ENCODE peak calls at places on chromosomes 1 and 21, in six cellular contexts. J is transverse colon, Z is stomach, G is sigmoid colon, M is suprapubic skin, L is spleen. I is an unnamed sample.

GRCh38 chr1:213914351-213914750 is 73.4 kb upstream of the PROX1 start:
- DNase-seq in L (no peak), Z (no peak), M (no peak), J (no peak), G (no peak), I (no peak)

GRCh38 chr1:184028854-184029623 is 8.5 kb downstream of the COLGALT2 start:
- DNase-seq in J (no peak), M (no peak), Z (no peak), L (no peak), G (no peak), I (no peak)

GRCh38 chr1:42306977-42307376 is 28.1 kb downstream of the FOXJ3 start:
- DNase-seq in L (no peak), Z (no peak), G (no peak), M (no peak), J (no peak), I (no peak)

GRCh38 chr1:104264506-104264905 is 514.8 kb downstream of the AMY1C start:
- DNase-seq in M (no peak), L (no peak), G (no peak), Z (no peak), J (no peak), I (no peak)

GRCh38 chr1:214842856-214843255 is 239.7 kb upstream of the KCNK2 start:
- DNase-seq in M (no peak), G (no peak), J (no peak), Z (no peak), L (no peak), I (no peak)

GRCh38 chr1:245260116-245260882 is 105.5 kb downstream of the KIF26B start:
- DNase-seq in M (no peak), J (no peak), G (no peak), Z (peak; percentile 63), L (no peak), I (peak; percentile 37)

GRCh38 chr1:244054924-244055263 is 3.8 kb downstream of the ZBTB18 start:
- DNase-seq in L (peak; percentile 80), Z (no peak), J (no peak), G (no peak), M (no peak), I (no peak)

GRCh38 chr1:22627331-22627730 is 9.1 kb upstream of the C1QA start:
- DNase-seq in M (no peak), G (no peak), Z (no peak), J (no peak), L (no peak), I (no peak)

GRCh38 chr21:42405064-42406059 is 1.7 kb downstream of the UBASH3A start:
- DNase-seq in M (no peak), L (peak; percentile 43), G (peak; percentile 35), Z (no peak), J (peak; percentile 4), I (no peak)

GRCh38 chr1:226737819-226738420 is 1.2 kb downstream of the ITPKB start:
- DNase-seq in G (peak; percentile 83), M (peak; percentile 85), J (peak; percentile 63), Z (peak; percentile 54), L (peak; percentile 91), I (peak; percentile 94)

GRCh38 chr1:226741009-226741408 is 1.9 kb upstream of the ITPKB start:
- DNase-seq in L (no peak), J (no peak), M (no peak), G (no peak), Z (no peak), I (no peak)

GRCh38 chr1:226739696-226740065 is 599 bp upstream of the ITPKB start:
- DNase-seq in J (no peak), L (no peak), Z (no peak), M (no peak), G (no peak), I (no peak)

GRCh38 chr1:226738421-226738994 is 574 bp downstream of the ITPKB start:
- DNase-seq in M (no peak), G (no peak), L (peak; percentile 91), Z (peak; percentile 37), J (peak; percentile 48), I (no peak)

DNA sequence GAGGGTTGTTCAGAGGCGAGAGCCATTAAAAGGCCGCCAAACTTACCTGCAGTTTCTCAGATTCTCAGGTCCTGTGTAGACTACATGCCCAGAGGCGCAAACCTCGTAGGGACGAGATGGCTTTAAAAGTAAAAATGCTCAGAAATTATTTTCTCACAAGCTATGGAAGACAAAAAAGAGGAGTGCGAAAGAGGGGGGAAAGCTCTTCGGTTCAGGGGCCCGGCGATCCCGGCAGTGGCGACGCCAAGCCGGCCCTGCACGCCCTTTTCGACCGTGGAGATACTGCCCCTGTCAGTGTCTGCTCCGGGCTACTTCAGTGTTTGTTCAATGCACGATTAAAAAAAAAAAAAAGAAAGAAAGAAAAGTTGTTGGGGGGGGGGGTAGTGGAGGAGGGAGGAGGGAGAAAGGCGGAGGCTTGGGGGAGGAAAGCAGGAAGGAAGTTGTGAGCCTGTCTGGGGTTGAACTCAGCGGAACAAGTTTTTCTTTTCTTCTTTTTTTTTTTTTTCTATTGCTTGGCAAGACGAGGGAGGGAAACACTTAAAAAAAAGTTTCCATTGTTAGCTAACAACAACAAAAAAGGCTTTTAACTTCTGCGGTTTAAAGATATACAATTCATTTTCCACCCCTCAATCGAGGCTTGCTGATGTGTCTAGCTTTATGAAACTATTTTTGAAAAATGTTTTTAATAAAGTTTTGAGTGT is at the start of gene ITPKB:
- DNase-seq in Z (peak; percentile 56), J (peak; percentile 71), L (peak; percentile 90), G (peak; percentile 91), M (no peak), I (peak; percentile 93)
- TF ChIP-seq POLR2AphosphoS5 in Z (no peak), J (peak; percentile 62), L (peak; percentile 90), G (peak; percentile 89), M (no peak), I (peak; percentile 92)

GRCh38 chr1:160407819-160408801 is 7.7 kb downstream of the VANGL2 start:
- DNase-seq in L (no peak), G (no peak), J (peak; percentile 22), M (no peak), Z (no peak), I (no peak)

GRCh38 chr1:160404094-160404493 is 3.7 kb downstream of the VANGL2 start:
- DNase-seq in M (no peak), G (no peak), L (no peak), Z (no peak), J (no peak), I (no peak)

GRCh38 chr1:160408864-160409263 is 8.5 kb downstream of the VANGL2 start:
- DNase-seq in J (no peak), G (no peak), M (no peak), Z (no peak), L (no peak), I (no peak)

GRCh38 chr1:160405331-160405877 is 5.0 kb downstream of the VANGL2 start:
- DNase-seq in J (no peak), L (no peak), G (no peak), M (no peak), Z (no peak), I (no peak)

DNA sequence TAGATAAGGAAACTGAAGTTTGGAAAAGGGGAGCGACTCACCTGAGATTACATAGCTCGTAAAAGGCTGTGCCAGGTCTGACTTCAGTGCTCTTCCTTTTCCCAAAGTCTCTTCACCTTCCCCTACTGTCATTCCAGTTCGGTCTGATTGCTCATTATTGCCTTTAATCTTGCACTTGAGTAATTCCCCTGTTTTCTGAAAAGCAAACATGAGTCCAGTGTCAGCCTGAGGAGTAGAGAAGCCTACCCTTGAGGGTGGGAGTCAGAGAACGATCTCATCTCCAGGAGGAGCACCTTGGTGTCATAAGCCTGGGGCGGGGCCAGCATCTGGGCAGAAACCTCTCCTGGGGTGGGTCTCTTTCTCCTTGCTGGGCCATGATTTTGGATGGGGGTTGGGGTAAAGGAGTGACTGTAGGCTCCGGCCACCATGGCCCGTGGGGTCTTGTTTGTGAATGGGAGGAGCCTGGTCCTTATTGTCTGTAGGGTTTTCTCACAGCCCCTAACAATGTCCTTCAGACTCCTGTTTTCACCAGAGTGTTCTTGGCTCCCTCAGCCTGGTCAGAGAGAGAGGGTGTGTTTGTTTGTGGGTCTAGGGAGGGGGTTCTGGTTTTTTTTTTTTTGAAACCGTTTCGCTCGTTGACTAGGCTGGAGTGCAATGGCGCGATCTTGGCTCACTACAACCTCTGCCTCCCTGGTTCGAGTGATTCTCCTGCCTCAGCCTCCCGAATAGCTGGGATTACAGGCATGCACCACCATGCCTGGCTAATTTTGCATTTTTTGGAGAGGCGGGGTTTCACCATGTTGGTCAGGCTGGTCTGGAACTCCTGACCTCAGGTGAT is 6.0 kb downstream of the VANGL2 start:
- DNase-seq in G (no peak), L (no peak), J (no peak), M (no peak), Z (no peak), I (no peak)
- H3K27ac ChIP-seq in G (no peak overlapping the region), L (no peak overlapping the region), J (no peak overlapping the region), M (peak overlapping the region; percentile 46), Z (no peak overlapping the region), I (no peak overlapping the region)

GRCh38 chr1:84298688-84299535 is 2.6 kb upstream of the SAMD13 start:
- DNase-seq in L (peak; percentile 85), J (peak; percentile 49), G (peak; percentile 66), Z (peak; percentile 31), M (peak; percentile 82), I (no peak)

GRCh38 chr1:84300501-84300900 is 1.0 kb upstream of the SAMD13 start:
- DNase-seq in G (no peak), L (no peak), J (no peak), Z (no peak), M (no peak), I (no peak)

GRCh38 chr1:84299536-84300260 is 1.8 kb upstream of the SAMD13 start:
- DNase-seq in M (no peak), Z (no peak), G (no peak), L (no peak), J (no peak), I (no peak)

GRCh38 chr1:84297546-84298244 is 3.8 kb upstream of the SAMD13 start:
- DNase-seq in M (no peak), Z (no peak), G (no peak), L (no peak), J (no peak), I (no peak)

DNA sequence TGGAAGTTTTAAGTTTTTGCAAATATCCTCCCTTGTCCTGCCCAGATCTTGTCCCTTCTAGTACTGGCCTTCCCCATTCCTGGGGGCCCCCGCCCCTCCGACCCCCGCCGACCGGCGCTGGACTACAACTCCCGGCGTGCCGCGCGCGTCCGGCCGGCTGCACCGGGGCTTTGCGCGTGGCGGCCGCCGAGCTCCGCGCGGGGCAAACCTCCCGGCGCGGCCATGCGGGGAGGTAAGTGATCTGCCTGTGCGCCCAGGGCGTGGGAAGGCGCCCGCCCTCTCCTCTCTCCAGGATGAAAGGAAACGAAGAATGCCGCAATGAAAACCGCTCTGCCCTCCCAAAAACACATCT is 3.2 kb upstream of the SAMD13 start:
- DNase-seq in Z (peak; percentile 62), M (peak; percentile 79), G (peak; percentile 70), J (peak; percentile 66), L (peak; percentile 92), I (no peak)
- TF ChIP-seq POLR2A in Z (no peak), M (no peak), G (no peak), J (no peak), L (no peak), I (no peak)

GRCh38 chr21:35321322-35322200 is 272.5 kb upstream of the RUNX1 start:
- DNase-seq in Z (no peak), M (no peak), L (no peak), J (no peak), G (no peak), I (peak; percentile 87)

GRCh38 chr21:35326677-35327076 is 277.6 kb upstream of the RUNX1 start:
- DNase-seq in G (no peak), J (no peak), M (no peak), L (no peak), Z (no peak), I (peak; percentile 79)

GRCh38 chr21:35323947-35324346 is 274.8 kb upstream of the RUNX1 start:
- DNase-seq in G (peak; percentile 96), L (no peak), J (peak; percentile 55), M (no peak), Z (no peak), I (peak; percentile 91)

GRCh38 chr21:35325953-35326352 is 276.9 kb upstream of the RUNX1 start:
- DNase-seq in Z (no peak), L (no peak), G (no peak), J (no peak), M (no peak), I (no peak)

GRCh38 chr21:35324372-35325220 is 275.5 kb upstream of the RUNX1 start:
- DNase-seq in Z (no peak), M (no peak), G (peak; percentile 81), L (no peak), J (peak; percentile 14), I (peak; percentile 85)
- TF ChIP-seq POLR2AphosphoS5 in Z (peak; percentile 47), M (no peak), G (no peak), L (no peak), J (no peak), I (no peak)